ENCODE peak calls at places on chromosomes 7 and 10, in four cellular contexts. P, A, R and N are unnamed samples.

GRCh38 chr7:128030999-128031681 is at the start of gene LRRC4:
- DNase-seq in P (peak; percentile 43), A (peak; percentile 69), R (peak; percentile 63), N (peak; percentile 63)

GRCh38 chr10:66586073-66586472 is 339.8 kb upstream of the LRRTM3 start:
- DNase-seq in P (peak; percentile 35), A (peak; percentile 63), R (peak; percentile 57), N (no peak)

GRCh38 chr10:98262571-98262970 is 5.4 kb downstream of the LOXL4 start:
- DNase-seq in P (peak; percentile 36), A (peak; percentile 77), R (peak; percentile 74), N (no peak)

GRCh38 chr7:117212969-117213877 is 109.6 kb downstream of the WNT2 start:
- DNase-seq in P (peak; percentile 75), A (peak; percentile 75), R (peak; percentile 68), N (peak; percentile 54)

GRCh38 chr7:2220954-2221353 is 11.8 kb downstream of the MAD1L1 start:
- DNase-seq in P (no peak), A (no peak), R (no peak), N (no peak)

GRCh38 chr7:7099584-7100014 is 82.7 kb upstream of the C1GALT1 start:
- DNase-seq in P (peak; percentile 83), A (peak; percentile 100), R (peak; percentile 97), N (peak; percentile 88)

GRCh38 chr10:63547628-63548356 is 26.6 kb downstream of the REEP3 start:
- DNase-seq in P (peak; percentile 59), A (no peak), R (no peak), N (no peak)

GRCh38 chr10:108132303-108132702 is 967.8 kb upstream of the SORCS1 start:
- DNase-seq in P (no peak), A (no peak), R (no peak), N (no peak)

GRCh38 chr10:51129946-51130554 is 55.8 kb downstream of the PRKG1 start:
- DNase-seq in P (peak; percentile 11), A (no peak), R (no peak), N (no peak)

GRCh38 chr10:5543628-5544027 is 18.9 kb downstream of the CALML3 start:
- DNase-seq in P (peak; percentile 59), A (no peak), R (no peak), N (no peak)

GRCh38 chr10:3323865-3324498 is 151.4 kb upstream of the PITRM1 start:
- DNase-seq in P (no peak), A (no peak), R (no peak), N (no peak)

GRCh38 chr7:95863-96260 is 96.5 kb upstream of the FAM20C start:
- DNase-seq in P (no peak), A (peak; percentile 33), R (no peak), N (no peak)

GRCh38 chr10:110317866-110318850 is 13.4 kb upstream of the SMNDC1 start:
- DNase-seq in P (no peak), A (peak; percentile 46), R (no peak), N (no peak)

GRCh38 chr10:33524966-33525365 is 190.5 kb upstream of the NRP1 start:
- DNase-seq in P (peak; percentile 53), A (no peak), R (no peak), N (no peak)

GRCh38 chr10:59536576-59537014 is 173.1 kb downstream of the SLC16A9 start:
- DNase-seq in P (peak; percentile 37), A (no peak), R (no peak), N (no peak)

GRCh38 chr10:10911471-10911921 is 106.2 kb upstream of the CELF2 start:
- DNase-seq in P (peak; percentile 94), A (peak; percentile 80), R (peak; percentile 59), N (peak; percentile 37)

GRCh38 chr7:30726296-30727006 is 25.5 kb upstream of the INMT start:
- DNase-seq in P (no peak), A (peak; percentile 28), R (no peak), N (no peak)

GRCh38 chr10:130050008-130050407 is 60.6 kb downstream of the C10orf143 start:
- DNase-seq in P (no peak), A (no peak), R (no peak), N (no peak)

GRCh38 chr10:89207801-89208551 is 859 bp upstream of the CH25H start:
- DNase-seq in P (no peak), A (peak; percentile 66), R (peak; percentile 59), N (peak; percentile 30)

GRCh38 chr7:135707570-135707966 is 20.4 kb downstream of the SLC13A4 start:
- DNase-seq in P (no peak), A (no peak), R (no peak), N (no peak)

GRCh38 chr10:97640868-97641811 is 669 bp downstream of the PI4K2A start:
- DNase-seq in P (peak; percentile 77), A (peak; percentile 70), R (peak; percentile 56), N (peak; percentile 31)

GRCh38 chr10:43299579-43299978 is 32.7 kb upstream of the RASGEF1A start:
- DNase-seq in P (no peak), A (no peak), R (no peak), N (no peak)

GRCh38 chr7:135509589-135509838 is 388 bp downstream of the CNOT4 start:
- DNase-seq in P (peak; percentile 49), A (no peak), R (no peak), N (no peak)

GRCh38 chr10:85420501-85421191 is 945.9 kb downstream of the GRID1 start:
- DNase-seq in P (no peak), A (peak; percentile 96), R (peak; percentile 85), N (peak; percentile 73)

GRCh38 chr7:129376076-129376777 is 58.0 kb upstream of the STRIP2 start:
- DNase-seq in P (peak; percentile 43), A (peak; percentile 38), R (no peak), N (no peak)

GRCh38 chr7:2211259-2211575 is 21.5 kb downstream of the MAD1L1 start:
- DNase-seq in P (no peak), A (no peak), R (no peak), N (no peak)

GRCh38 chr10:43211030-43211429 is 55.8 kb downstream of the RASGEF1A start:
- DNase-seq in P (peak; percentile 15), A (no peak), R (no peak), N (no peak)

GRCh38 chr10:131202964-131203363 is 108.6 kb downstream of the TCERG1L start:
- DNase-seq in P (no peak), A (no peak), R (peak; percentile 5), N (no peak)

GRCh38 chr10:22245567-22245966 is 27.8 kb upstream of the EBLN1 start:
- DNase-seq in P (no peak), A (peak; percentile 84), R (no peak), N (no peak)

GRCh38 chr10:112348759-112349158 is 25.2 kb upstream of the ACSL5 start:
- DNase-seq in P (no peak), A (no peak), R (no peak), N (no peak)
- H2AK5ac ChIP-seq in P (no peak overlapping the region), A (no peak overlapping the region), R (no peak overlapping the region), N (no peak overlapping the region)

GRCh38 chr7:5206686-5207085 is 16.7 kb downstream of the WIPI2 start:
- DNase-seq in P (no peak), A (no peak), R (no peak), N (no peak)
- H3K9ac ChIP-seq in P (no peak overlapping the region), A (no peak overlapping the region), R (no peak overlapping the region), N (no peak overlapping the region)

GRCh38 chr7:101960323-101960722 is 142.9 kb downstream of the CUX1 start:
- DNase-seq in P (no peak), A (no peak), R (no peak), N (no peak)

GRCh38 chr7:101959829-101960228 is 142.4 kb downstream of the CUX1 start:
- DNase-seq in P (no peak), A (no peak), R (no peak), N (no peak)

GRCh38 chr7:101960985-101961708 is 143.7 kb downstream of the CUX1 start:
- DNase-seq in P (no peak), A (no peak), R (no peak), N (no peak)

GRCh38 chr7:101964680-101965079 is 147.3 kb downstream of the CUX1 start:
- DNase-seq in P (no peak), A (no peak), R (no peak), N (no peak)

DNA sequence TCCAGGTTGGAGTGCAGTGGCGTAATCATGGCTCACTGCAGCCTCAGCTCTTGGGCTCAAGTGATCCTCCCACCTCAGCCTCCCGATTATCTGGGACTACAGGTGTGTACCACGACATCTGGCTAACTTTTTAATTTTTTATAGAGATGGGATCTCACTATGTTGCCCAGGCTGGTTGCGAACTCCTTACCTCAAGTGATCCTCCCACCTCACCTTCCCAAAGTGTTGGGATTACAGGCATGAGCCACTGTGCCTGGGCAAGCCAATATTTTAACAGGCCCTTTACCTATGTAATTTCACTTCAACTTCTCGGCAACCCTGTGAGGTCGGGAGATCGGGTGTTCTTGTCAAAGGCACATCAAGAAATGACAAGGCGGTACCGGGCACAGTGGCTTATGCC is 146.3 kb downstream of the CUX1 start:
- DNase-seq in P (no peak), A (no peak), R (no peak), N (no peak)
- H3K79me1 ChIP-seq in P (peaks cover 38% of the 10 kb centered on the region), A (peaks cover 28% of the 10 kb centered on the region), R (peaks cover 7% of the 10 kb centered on the region), N (peaks cover 9% of the 10 kb centered on the region)

GRCh38 chr7:55179897-55180682 is 161.3 kb downstream of the EGFR start:
- DNase-seq in P (no peak), A (no peak), R (no peak), N (no peak)
- H2AK5ac ChIP-seq in P (peak overlapping the region; percentile 7), A (no peak overlapping the region), R (no peak overlapping the region), N (no peak overlapping the region)

DNA sequence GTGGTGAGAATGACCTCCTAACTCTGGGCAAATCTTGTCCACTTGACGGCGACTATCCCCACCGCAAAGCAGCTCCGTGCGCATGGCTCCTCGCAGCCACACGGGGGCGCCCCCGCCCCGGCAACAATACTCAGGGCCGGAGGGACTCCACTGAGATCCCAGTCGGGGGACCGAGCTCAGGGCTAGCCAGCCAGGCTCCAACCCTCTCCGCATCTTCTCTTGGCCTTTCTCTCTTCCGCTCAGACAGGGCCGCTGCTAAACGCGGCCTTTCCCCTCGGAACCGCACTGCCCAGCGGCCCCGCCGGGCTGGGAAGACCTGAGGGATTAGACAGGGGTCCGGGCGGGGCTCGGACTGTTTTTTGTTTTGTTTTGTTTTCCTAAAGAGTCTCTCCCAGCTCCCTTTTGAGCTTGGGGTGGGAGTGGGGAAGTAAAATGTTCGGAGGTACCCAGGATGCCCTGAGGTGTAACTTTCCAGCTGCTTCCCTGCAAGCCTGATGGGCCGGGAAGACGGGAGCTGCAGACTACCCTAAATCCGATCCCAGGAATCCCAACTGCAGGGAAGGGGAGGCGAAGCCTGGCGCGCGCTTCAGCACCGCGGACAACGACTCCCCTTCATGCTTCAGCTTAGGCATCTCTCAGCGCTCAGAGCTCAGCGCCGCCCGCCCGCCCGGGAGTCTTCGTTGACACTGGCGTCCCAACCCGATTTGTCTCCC is 2.7 kb downstream of the KCNIP2 start:
- DNase-seq in P (peak; percentile 80), A (peak; percentile 94), R (peak; percentile 93), N (peak; percentile 88)
- H3K9ac ChIP-seq in P (no peak overlapping the region), A (no peak overlapping the region), R (no peak overlapping the region), N (no peak overlapping the region)

DNA sequence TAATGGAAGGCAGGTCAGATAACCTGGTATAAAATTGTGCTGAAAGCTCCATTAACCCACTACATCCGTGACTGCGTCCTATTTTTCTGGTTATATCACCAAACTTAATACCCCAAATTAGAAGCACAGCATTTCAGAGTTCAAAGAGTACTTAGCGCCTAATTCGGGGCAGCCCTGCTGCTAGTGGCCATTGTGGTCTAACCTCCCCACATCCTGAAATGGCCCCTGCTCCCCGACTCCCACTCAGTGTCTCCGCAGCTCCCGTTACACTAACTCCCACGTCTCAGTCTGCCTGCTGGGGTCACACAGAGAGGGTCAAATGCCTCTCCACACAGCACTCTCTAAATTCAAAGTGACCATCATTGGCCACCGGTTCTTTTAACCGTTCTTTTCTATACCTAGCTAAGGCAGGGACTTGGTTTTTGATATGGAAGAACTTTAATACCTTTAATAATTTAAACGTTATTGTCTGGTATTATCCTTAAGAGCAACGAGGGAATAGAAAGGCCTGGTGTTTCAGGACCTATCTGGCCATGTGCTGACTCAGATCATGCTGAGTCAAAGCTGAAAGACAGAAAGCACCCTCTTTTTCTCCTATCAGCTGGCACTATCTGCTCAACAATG is 117.1 kb downstream of the KMT2E start:
- DNase-seq in P (peak; percentile 60), A (no peak), R (no peak), N (no peak)
- H3K79me1 ChIP-seq in P (peaks cover 25% of the 10 kb centered on the region), A (no peaks in the 10 kb centered on the region), R (no peaks in the 10 kb centered on the region), N (no peaks in the 10 kb centered on the region)